ENCODE peak calls at places on chromosomes 7 and 10, in five cellular contexts. One of them, this sample, is unnamed.

GRCh38 chr10:78686444-78687060 is 382.2 kb upstream of the ZMIZ1 start:
- DNase-seq in A549: no peak
- DNase-seq in HepG2: no peak
- DNase-seq in GM12878: no peak
- DNase-seq in WTC11: no peak
- DNase-seq in this sample: no peak

GRCh38 chr7:43531700-43532099 is 51.2 kb upstream of the STK17A start:
- DNase-seq in A549: no peak
- DNase-seq in WTC11: no peak
- DNase-seq in HepG2: no peak
- DNase-seq in GM12878: no peak
- DNase-seq in this sample: no peak

GRCh38 chr7:26216044-26216443 is 14.5 kb downstream of the CBX3 start:
- DNase-seq in A549: no peak
- DNase-seq in GM12878: no peak
- DNase-seq in WTC11: no peak
- DNase-seq in HepG2: no peak
- DNase-seq in this sample: no peak

GRCh38 chr10:132550366-132551092 is 12.9 kb downstream of the INPP5A start:
- DNase-seq in HepG2: no peak
- DNase-seq in GM12878: no peak
- DNase-seq in A549: no peak
- DNase-seq in WTC11: no peak
- DNase-seq in this sample: no peak

GRCh38 chr10:131730771-131731497 is 169.9 kb upstream of the PPP2R2D start:
- DNase-seq in GM12878: no peak
- DNase-seq in A549: no peak
- DNase-seq in HepG2: no peak
- DNase-seq in WTC11: no peak
- DNase-seq in this sample: no peak

GRCh38 chr7:155457544-155458316 is at the start of gene EN2:
- DNase-seq in WTC11: no peak
- DNase-seq in HepG2: no peak
- DNase-seq in A549: no peak
- DNase-seq in GM12878: no peak
- DNase-seq in this sample: no peak

GRCh38 chr10:85863301-85864172 is 503.1 kb downstream of the GRID1 start:
- DNase-seq in GM12878: no peak
- DNase-seq in WTC11: no peak
- DNase-seq in A549: no peak
- DNase-seq in HepG2: no peak
- DNase-seq in this sample: no peak

GRCh38 chr10:131445623-131446022 is 134.1 kb upstream of the TCERG1L start:
- DNase-seq in GM12878: no peak
- DNase-seq in HepG2: no peak
- DNase-seq in A549: no peak
- DNase-seq in WTC11: no peak
- DNase-seq in this sample: no peak

GRCh38 chr10:83982812-83983211 is 156.5 kb upstream of the GHITM start:
- DNase-seq in GM12878: no peak
- DNase-seq in A549: no peak
- DNase-seq in WTC11: no peak
- DNase-seq in HepG2: no peak
- DNase-seq in this sample: no peak

GRCh38 chr7:37942934-37943610 is 22.6 kb downstream of the EPDR1 start:
- DNase-seq in HepG2: peak
- DNase-seq in A549: peak
- DNase-seq in GM12878: peak
- DNase-seq in WTC11: peak
- DNase-seq in this sample: no peak

GRCh38 chr7:30797294-30798040 is 26.2 kb downstream of the MINDY4 start:
- DNase-seq in HepG2: no peak
- DNase-seq in WTC11: no peak
- DNase-seq in A549: no peak
- DNase-seq in GM12878: no peak
- DNase-seq in this sample: no peak

GRCh38 chr10:77111611-77112550 is 525.7 kb downstream of the KCNMA1 start:
- DNase-seq in HepG2: peak
- DNase-seq in GM12878: peak
- DNase-seq in WTC11: no peak
- DNase-seq in A549: peak
- DNase-seq in this sample: peak

GRCh38 chr10:115214799-115215198 is 121.6 kb downstream of the ATRNL1 start:
- DNase-seq in A549: no peak
- DNase-seq in HepG2: no peak
- DNase-seq in GM12878: no peak
- DNase-seq in WTC11: no peak
- DNase-seq in this sample: no peak

GRCh38 chr7:64706625-64707292 is 40.8 kb downstream of the ZNF107 start:
- DNase-seq in GM12878: no peak
- DNase-seq in WTC11: no peak
- DNase-seq in A549: no peak
- DNase-seq in HepG2: no peak
- DNase-seq in this sample: no peak
- TF ChIP-seq ESRRA in GM12878: no peak
- TF ChIP-seq ESRRA in WTC11: no peak
- TF ChIP-seq ESRRA in A549: no peak
- TF ChIP-seq ESRRA in HepG2: no peak
- TF ChIP-seq ESRRA in this sample: no peak

GRCh38 chr7:104901239-104901638 is 112.8 kb upstream of the KMT2E start:
- DNase-seq in WTC11: no peak
- DNase-seq in HepG2: no peak
- DNase-seq in GM12878: no peak
- DNase-seq in A549: no peak
- DNase-seq in this sample: no peak
- TF ChIP-seq ESRRA in WTC11: no peak
- TF ChIP-seq ESRRA in HepG2: no peak
- TF ChIP-seq ESRRA in GM12878: no peak
- TF ChIP-seq ESRRA in A549: no peak
- TF ChIP-seq ESRRA in this sample: no peak

GRCh38 chr10:61176428-61176827 is 232.4 kb upstream of the RHOBTB1 start:
- DNase-seq in GM12878: no peak
- DNase-seq in HepG2: no peak
- DNase-seq in A549: no peak
- DNase-seq in WTC11: no peak
- DNase-seq in this sample: no peak

GRCh38 chr10:61179734-61180133 is 235.7 kb upstream of the RHOBTB1 start:
- DNase-seq in HepG2: peak
- DNase-seq in A549: no peak
- DNase-seq in GM12878: no peak
- DNase-seq in WTC11: no peak
- DNase-seq in this sample: no peak

GRCh38 chr10:61172182-61172926 is 228.4 kb upstream of the RHOBTB1 start:
- DNase-seq in HepG2: no peak
- DNase-seq in A549: no peak
- DNase-seq in GM12878: no peak
- DNase-seq in WTC11: no peak
- DNase-seq in this sample: no peak

GRCh38 chr10:61173450-61173849 is 229.5 kb upstream of the RHOBTB1 start:
- DNase-seq in A549: no peak
- DNase-seq in GM12878: no peak
- DNase-seq in HepG2: no peak
- DNase-seq in WTC11: no peak
- DNase-seq in this sample: no peak

GRCh38 chr10:61175331-61175730 is 231.3 kb upstream of the RHOBTB1 start:
- DNase-seq in WTC11: no peak
- DNase-seq in GM12878: no peak
- DNase-seq in HepG2: no peak
- DNase-seq in A549: no peak
- DNase-seq in this sample: no peak
- TF ChIP-seq ESRRA in WTC11: no peak
- TF ChIP-seq ESRRA in GM12878: no peak
- TF ChIP-seq ESRRA in HepG2: no peak
- TF ChIP-seq ESRRA in A549: no peak
- TF ChIP-seq ESRRA in this sample: no peak

GRCh38 chr7:140082770-140083169 is 20.0 kb upstream of the PARP12 start:
- DNase-seq in A549: no peak
- DNase-seq in HepG2: no peak
- DNase-seq in WTC11: no peak
- DNase-seq in GM12878: no peak
- DNase-seq in this sample: no peak
- TF ChIP-seq ESRRA in A549: no peak
- TF ChIP-seq ESRRA in HepG2: no peak
- TF ChIP-seq ESRRA in WTC11: no peak
- TF ChIP-seq ESRRA in GM12878: no peak
- TF ChIP-seq ESRRA in this sample: no peak

DNA sequence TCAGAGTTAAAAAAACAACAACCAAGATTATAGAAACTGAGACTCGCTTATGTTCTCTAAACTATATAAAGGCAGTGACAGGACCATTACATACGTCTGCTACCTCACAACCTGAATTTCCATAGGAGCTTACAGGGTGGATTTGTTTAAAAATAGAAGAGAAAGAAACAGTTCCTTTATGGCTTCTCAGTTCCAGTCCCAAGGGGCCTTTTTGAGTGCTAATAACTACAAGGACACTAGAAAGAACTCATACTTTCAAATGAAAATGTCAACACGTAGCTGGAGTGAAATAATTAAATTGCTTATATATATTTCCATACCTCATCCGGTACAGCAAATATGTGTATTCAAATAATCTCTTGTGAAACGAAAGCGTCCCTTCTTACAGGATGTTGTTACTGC is 19.7 kb downstream of the TSPAN12 start:
- DNase-seq in GM12878: peak
- DNase-seq in WTC11: no peak
- DNase-seq in HepG2: no peak
- DNase-seq in A549: no peak
- DNase-seq in this sample: no peak
- TF ChIP-seq ESRRA in GM12878: no peak
- TF ChIP-seq ESRRA in WTC11: no peak
- TF ChIP-seq ESRRA in HepG2: no peak
- TF ChIP-seq ESRRA in A549: no peak
- TF ChIP-seq ESRRA in this sample: no peak

GRCh38 chr7:34061175-34061574 is 155.8 kb downstream of the BMPER start:
- DNase-seq in A549: peak
- DNase-seq in GM12878: no peak
- DNase-seq in HepG2: no peak
- DNase-seq in WTC11: no peak
- DNase-seq in this sample: no peak
- TF ChIP-seq ESRRA in A549: no peak
- TF ChIP-seq ESRRA in GM12878: no peak
- TF ChIP-seq ESRRA in HepG2: no peak
- TF ChIP-seq ESRRA in WTC11: no peak
- TF ChIP-seq ESRRA in this sample: no peak

This sample was measured in K562.